ENCODE peak calls at places on chromosome 1, in four cellular contexts. One of them, this sample, is unnamed.

GRCh38 chr1:233034845-233035244 is 84.4 kb downstream of the NTPCR start:
- DNase-seq in HepG2: no peak
- DNase-seq in K562: no peak
- DNase-seq in GM12878: no peak
- DNase-seq in this sample: no peak

GRCh38 chr1:218711021-218711420 is 365.9 kb downstream of the TGFB2 start:
- DNase-seq in HepG2: no peak
- DNase-seq in K562: no peak
- DNase-seq in GM12878: no peak
- DNase-seq in this sample: peak; percentile 21

GRCh38 chr1:43706598-43707190 is 642 bp upstream of the ST3GAL3 start:
- DNase-seq in HepG2: peak; percentile 20
- DNase-seq in K562: peak; percentile 30
- DNase-seq in GM12878: no peak
- DNase-seq in this sample: no peak

GRCh38 chr1:228364068-228364705 is 42.4 kb downstream of the TRIM11 start:
- DNase-seq in HepG2: no peak
- DNase-seq in K562: no peak
- DNase-seq in GM12878: no peak
- DNase-seq in this sample: no peak

GRCh38 chr1:36520771-36521420 is 38.2 kb upstream of the CSF3R start:
- DNase-seq in HepG2: no peak
- DNase-seq in K562: no peak
- DNase-seq in GM12878: no peak
- DNase-seq in this sample: no peak

GRCh38 chr1:55503663-55504305 is 288.6 kb upstream of the USP24 start:
- DNase-seq in HepG2: no peak
- DNase-seq in K562: no peak
- DNase-seq in GM12878: no peak
- DNase-seq in this sample: no peak

GRCh38 chr1:28640766-28641165 is 2.1 kb downstream of the TAF12 start:
- DNase-seq in HepG2: peak; percentile 50
- DNase-seq in K562: no peak
- DNase-seq in GM12878: no peak
- DNase-seq in this sample: no peak

GRCh38 chr1:121452484-121452883 is 267.7 kb downstream of the SRGAP2C start:
- DNase-seq in HepG2: no peak
- DNase-seq in K562: no peak
- DNase-seq in GM12878: no peak
- DNase-seq in this sample: no peak

GRCh38 chr1:163307479-163308171 is 14.1 kb upstream of the NUF2 start:
- DNase-seq in HepG2: no peak
- DNase-seq in K562: no peak
- DNase-seq in GM12878: no peak
- DNase-seq in this sample: no peak

GRCh38 chr1:151368000-151368744 is 4.3 kb downstream of the SELENBP1 start:
- DNase-seq in HepG2: no peak
- DNase-seq in K562: no peak
- DNase-seq in GM12878: no peak
- DNase-seq in this sample: no peak

GRCh38 chr1:98402860-98403259 is 258.7 kb upstream of the SNX7 start:
- DNase-seq in HepG2: no peak
- DNase-seq in K562: no peak
- DNase-seq in GM12878: no peak
- DNase-seq in this sample: no peak

GRCh38 chr1:220925707-220926106 is 46.5 kb downstream of the HLX start:
- DNase-seq in HepG2: peak; percentile 67
- DNase-seq in K562: no peak
- DNase-seq in GM12878: no peak
- DNase-seq in this sample: no peak

GRCh38 chr1:66678151-66678550 is 74.1 kb upstream of the DYNLT5 start:
- DNase-seq in HepG2: no peak
- DNase-seq in K562: no peak
- DNase-seq in GM12878: no peak
- DNase-seq in this sample: no peak

GRCh38 chr1:53406551-53407235 is 52.5 kb upstream of the DMRTB1 start:
- DNase-seq in HepG2: no peak
- DNase-seq in K562: no peak
- DNase-seq in GM12878: no peak
- DNase-seq in this sample: no peak

GRCh38 chr1:162166934-162167615 is 97.6 kb downstream of the NOS1AP start:
- DNase-seq in HepG2: no peak
- DNase-seq in K562: no peak
- DNase-seq in GM12878: no peak
- DNase-seq in this sample: no peak

GRCh38 chr1:157495285-157495684 is 57.0 kb downstream of the FCRL5 start:
- DNase-seq in HepG2: no peak
- DNase-seq in K562: no peak
- DNase-seq in GM12878: no peak
- DNase-seq in this sample: no peak

GRCh38 chr1:20454004-20454403 is 32.0 kb downstream of the CAMK2N1 start:
- DNase-seq in HepG2: no peak
- DNase-seq in K562: no peak
- DNase-seq in GM12878: no peak
- DNase-seq in this sample: no peak

GRCh38 chr1:12690156-12690555 is 25.8 kb upstream of the AADACL3 start:
- DNase-seq in HepG2: no peak
- DNase-seq in K562: no peak
- DNase-seq in GM12878: no peak
- DNase-seq in this sample: no peak

GRCh38 chr1:175865041-175865766 is 121.8 kb upstream of the TNR start:
- DNase-seq in HepG2: no peak
- DNase-seq in K562: no peak
- DNase-seq in GM12878: no peak
- DNase-seq in this sample: no peak

GRCh38 chr1:64664287-64664686 is 80.6 kb upstream of the RAVER2 start:
- DNase-seq in HepG2: no peak
- DNase-seq in K562: no peak
- DNase-seq in GM12878: no peak
- DNase-seq in this sample: no peak

GRCh38 chr1:67824771-67825170 is 8.5 kb downstream of the GNG12 start:
- DNase-seq in HepG2: no peak
- DNase-seq in K562: no peak
- DNase-seq in GM12878: no peak
- DNase-seq in this sample: no peak

GRCh38 chr1:87084247-87084836 is 169.9 kb downstream of the HS2ST1 start:
- DNase-seq in HepG2: peak; percentile 4
- DNase-seq in K562: no peak
- DNase-seq in GM12878: no peak
- DNase-seq in this sample: peak; percentile 1

GRCh38 chr1:202802998-202803932 is 5.0 kb downstream of the KDM5B start:
- DNase-seq in HepG2: no peak
- DNase-seq in K562: no peak
- DNase-seq in GM12878: no peak
- DNase-seq in this sample: peak; percentile 75

GRCh38 chr1:1616045-1616821 is 933 bp downstream of the MIB2 start:
- DNase-seq in HepG2: no peak
- DNase-seq in K562: peak; percentile 85
- DNase-seq in GM12878: no peak
- DNase-seq in this sample: no peak

GRCh38 chr1:41572224-41572623 is 87.7 kb upstream of the EDN2 start:
- DNase-seq in HepG2: no peak
- DNase-seq in K562: no peak
- DNase-seq in GM12878: no peak
- DNase-seq in this sample: no peak

GRCh38 chr1:93702828-93703183 is 21.2 kb upstream of the BCAR3 start:
- DNase-seq in HepG2: no peak
- DNase-seq in K562: no peak
- DNase-seq in GM12878: no peak
- DNase-seq in this sample: no peak

DNA sequence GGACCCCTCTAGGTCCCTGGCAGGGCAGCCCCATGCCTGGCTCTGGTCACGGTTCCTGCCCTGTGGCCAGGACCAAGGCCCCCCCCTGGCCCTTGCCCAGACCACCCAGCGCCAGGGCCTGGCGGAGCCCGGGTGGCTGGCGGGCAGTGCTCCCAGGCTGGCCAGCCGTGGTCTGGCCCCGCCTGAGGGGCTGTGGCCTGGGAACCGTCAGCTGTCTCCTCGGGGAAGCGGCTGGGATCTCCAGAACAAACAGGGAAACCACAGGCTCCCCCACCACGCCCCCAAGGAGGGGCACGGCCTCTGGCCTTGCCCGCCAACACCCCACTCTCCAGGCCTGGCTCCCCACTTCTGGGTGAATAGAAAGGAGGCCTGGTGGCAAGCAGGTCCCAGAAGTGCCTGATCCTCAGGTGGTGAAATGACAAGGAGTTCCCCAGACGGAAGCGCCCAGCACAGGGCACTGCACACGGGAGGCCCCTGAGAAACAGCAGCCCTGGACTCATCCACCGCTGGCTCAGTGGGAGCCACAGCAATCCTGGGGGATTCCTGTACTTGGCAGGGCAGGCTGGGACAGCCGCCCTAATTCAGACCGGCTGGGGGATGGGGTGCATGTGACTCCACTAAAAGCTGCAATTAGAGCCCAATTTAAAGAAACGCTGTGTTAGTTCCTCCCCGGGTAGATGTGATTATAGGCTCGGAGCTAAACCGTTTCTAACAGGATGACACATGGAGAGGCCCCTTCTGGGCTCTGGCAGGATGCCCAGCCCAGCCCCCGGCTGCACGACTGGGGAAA is 78.8 kb downstream of the RAP1GAP start:
- DNase-seq in HepG2: no peak
- DNase-seq in K562: no peak
- DNase-seq in GM12878: no peak
- DNase-seq in this sample: no peak
- TF ChIP-seq JUNB in HepG2: no peak
- TF ChIP-seq JUNB in K562: no peak
- TF ChIP-seq JUNB in GM12878: no peak
- TF ChIP-seq JUNB in this sample: no peak

GRCh38 chr1:6367381-6368007 is 26.1 kb downstream of the ACOT7 start:
- DNase-seq in HepG2: no peak
- DNase-seq in K562: no peak
- DNase-seq in GM12878: no peak
- DNase-seq in this sample: no peak
- TF ChIP-seq BHLHE40 in HepG2: no peak
- TF ChIP-seq BHLHE40 in K562: no peak
- TF ChIP-seq BHLHE40 in GM12878: no peak
- TF ChIP-seq BHLHE40 in this sample: no peak

GRCh38 chr1:208888376-208888775 is 644.2 kb upstream of the PLXNA2 start:
- DNase-seq in HepG2: no peak
- DNase-seq in K562: no peak
- DNase-seq in GM12878: no peak
- DNase-seq in this sample: no peak

GRCh38 chr1:208880433-208881100 is 636.4 kb upstream of the PLXNA2 start:
- DNase-seq in HepG2: no peak
- DNase-seq in K562: no peak
- DNase-seq in GM12878: no peak
- DNase-seq in this sample: no peak

GRCh38 chr1:208885046-208885445 is 640.9 kb upstream of the PLXNA2 start:
- DNase-seq in HepG2: no peak
- DNase-seq in K562: no peak
- DNase-seq in GM12878: no peak
- DNase-seq in this sample: no peak
- TF ChIP-seq JUNB in HepG2: no peak
- TF ChIP-seq JUNB in K562: no peak
- TF ChIP-seq JUNB in GM12878: no peak
- TF ChIP-seq JUNB in this sample: no peak

DNA sequence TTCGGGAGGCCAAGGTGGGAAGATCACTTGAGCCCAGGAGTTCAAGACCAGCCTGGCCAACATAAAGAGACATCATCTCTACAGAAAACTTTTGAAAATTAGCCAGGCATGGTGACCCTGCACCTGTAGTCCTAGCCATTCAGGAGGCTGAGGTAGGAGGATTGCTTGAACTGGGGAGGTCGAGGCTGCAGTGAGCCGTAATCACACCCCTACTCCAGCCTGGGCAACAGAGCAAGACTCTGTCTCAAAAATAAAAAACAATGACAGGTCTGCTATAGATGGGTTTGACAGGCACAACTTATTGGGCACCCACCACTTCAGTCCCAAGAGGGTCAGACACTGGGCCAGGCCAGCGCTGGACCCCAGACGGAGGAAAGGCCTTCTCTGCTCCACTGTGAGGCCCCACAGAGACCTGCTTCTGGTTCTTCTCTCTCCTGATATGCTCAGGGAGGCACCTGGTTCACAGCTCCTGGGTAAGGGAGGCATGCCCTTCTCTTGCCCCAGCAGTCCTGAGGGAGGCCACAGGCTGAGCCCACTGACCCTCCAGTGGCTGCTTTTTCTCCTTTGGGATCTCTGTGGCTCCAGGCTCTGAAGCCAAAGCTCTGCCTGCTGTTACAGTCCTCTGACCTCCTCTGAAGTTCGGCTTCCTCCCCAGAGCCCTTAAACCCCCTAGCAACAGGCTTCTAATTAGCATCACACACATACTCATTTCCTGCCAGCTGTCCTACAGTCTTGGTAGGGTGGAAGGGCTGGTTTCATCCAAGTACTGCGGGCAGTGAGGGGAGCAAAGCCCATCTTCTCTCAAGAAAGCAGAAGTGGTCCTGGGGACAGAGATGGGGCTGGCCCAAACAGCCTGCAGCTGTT is 14.4 kb downstream of the S100A16 start:
- DNase-seq in HepG2: no peak
- DNase-seq in K562: no peak
- DNase-seq in GM12878: peak; percentile 88
- DNase-seq in this sample: no peak
- TF ChIP-seq BHLHE40 in HepG2: no peak
- TF ChIP-seq BHLHE40 in K562: no peak
- TF ChIP-seq BHLHE40 in GM12878: peak; percentile 44
- TF ChIP-seq BHLHE40 in this sample: no peak

GRCh38 chr1:118984990-118985608 is 3.0 kb downstream of the TBX15 start:
- DNase-seq in HepG2: no peak
- DNase-seq in K562: no peak
- DNase-seq in GM12878: no peak
- DNase-seq in this sample: no peak
- TF ChIP-seq JUNB in HepG2: no peak
- TF ChIP-seq JUNB in K562: no peak
- TF ChIP-seq JUNB in GM12878: no peak
- TF ChIP-seq JUNB in this sample: no peak